ENCODE peak calls at places on chromosomes 11 and 22, in four cellular contexts. U is H7, T is heart right ventricle, C is kidney. P is an unnamed sample.

GRCh38 chr22:38694945-38695344 is 5.8 kb downstream of the JOSD1 start:
- DNase-seq in U (no peak), T (no peak), C (no peak), P (no peak)

GRCh38 chr22:30640361-30640760 is 4.8 kb downstream of the SLC35E4 start:
- DNase-seq in U (no peak), T (no peak), C (peak; percentile 29), P (no peak)

GRCh38 chr22:37095113-37095512 is 14.4 kb downstream of the TMPRSS6 start:
- DNase-seq in U (no peak), T (no peak), C (no peak), P (no peak)

GRCh38 chr22:30290679-30291333 is 1.5 kb upstream of the CASTOR1 start:
- DNase-seq in U (peak; percentile 70), T (peak; percentile 94), C (peak; percentile 96), P (peak; percentile 95)

GRCh38 chr11:1304376-1304775 is 5.1 kb downstream of the TOLLIP start:
- DNase-seq in U (peak; percentile 33), T (no peak), C (peak; percentile 79), P (peak; percentile 82)

GRCh38 chr11:45930031-45930794 is 7.8 kb downstream of the LARGE2 start:
- DNase-seq in U (peak; percentile 66), T (peak; percentile 48), C (peak; percentile 87), P (peak; percentile 78)

GRCh38 chr11:31645747-31646146 is 136.2 kb downstream of the ELP4 start:
- DNase-seq in U (no peak), T (no peak), C (no peak), P (peak; percentile 1)

GRCh38 chr22:49701380-49702067 is 126.1 kb downstream of the BRD1 start:
- DNase-seq in U (peak; percentile 74), T (no peak), C (no peak), P (no peak)

GRCh38 chr11:35111171-35112055 is 27.6 kb upstream of the CD44 start:
- DNase-seq in U (no peak), T (peak; percentile 30), C (no peak), P (peak; percentile 72)

GRCh38 chr11:1943576-1943975 is 3.6 kb upstream of the MRPL23 start:
- DNase-seq in U (peak; percentile 51), T (no peak), C (peak; percentile 32), P (peak; percentile 66)

GRCh38 chr11:116707746-116708145 is 65.0 kb downstream of the BUD13 start:
- DNase-seq in U (no peak), T (no peak), C (no peak), P (no peak)

GRCh38 chr11:125624756-125625213 is at the start of gene CHEK1:
- DNase-seq in U (no peak), T (no peak), C (no peak), P (no peak)

P was measured in osteoblast.